ENCODE peak calls at places on chromosome 12, in ten cellular contexts. L, A, Q, B, C, D, G, W, P and E are unnamed samples.

GRCh38 chr12:67358686-67359374 is 89.7 kb downstream of the CAND1 start:
- DNase-seq in Q (peak), A (no peak), C (no peak), B (no peak), P (peak), G (no peak), L (no peak), D (no peak), W (no peak), E (peak)

GRCh38 chr12:65891219-65891618 is 66.9 kb downstream of the HMGA2 start:
- DNase-seq in B (no peak), W (no peak), D (no peak), Q (no peak), C (no peak), P (no peak), L (no peak), G (no peak), A (no peak), E (no peak)

GRCh38 chr12:116609715-116610114 is 50.5 kb downstream of the MAP1LC3B2 start:
- DNase-seq in Q (no peak), G (no peak), P (no peak), B (no peak), D (peak), L (no peak), A (no peak), W (no peak), C (no peak), E (no peak)

GRCh38 chr12:127998936-127999467 is 268.0 kb upstream of the TMEM132C start:
- DNase-seq in B (no peak), D (no peak), P (no peak), G (no peak), W (no peak), A (no peak), Q (no peak), L (no peak), C (no peak), E (no peak)

GRCh38 chr12:7994731-7995205 is 37.7 kb upstream of the FOXJ2 start:
- DNase-seq in C (no peak), B (no peak), Q (peak), P (peak), A (no peak), D (no peak), G (no peak), W (no peak), L (no peak), E (peak)

GRCh38 chr12:131765961-131766360 is 55.1 kb downstream of the SFSWAP start:
- DNase-seq in P (no peak), L (no peak), Q (no peak), A (no peak), D (no peak), B (peak), G (no peak), C (no peak), W (no peak), E (no peak)

GRCh38 chr12:13005649-13006048 is 5.6 kb upstream of the HEBP1 start:
- DNase-seq in P (no peak), G (no peak), Q (no peak), A (no peak), C (no peak), W (no peak), B (no peak), D (no peak), L (no peak), E (no peak)

GRCh38 chr12:76711241-76711640 is 52.7 kb upstream of the ZDHHC17 start:
- DNase-seq in A (no peak), W (no peak), C (no peak), P (no peak), G (no peak), L (no peak), Q (no peak), D (no peak), B (no peak), E (no peak)

GRCh38 chr12:71627438-71628002 is 36.1 kb downstream of the ZFC3H1 start:
- DNase-seq in B (no peak), W (no peak), C (no peak), P (no peak), Q (no peak), D (no peak), G (no peak), L (no peak), A (no peak), E (no peak)

GRCh38 chr12:8697120-8697475 is 693 bp upstream of the RIMKLB start:
- DNase-seq in G (no peak), C (no peak), B (no peak), W (peak), A (no peak), P (no peak), D (no peak), L (no peak), Q (no peak), E (no peak)

GRCh38 chr12:84911331-84912190 is 1.0 kb downstream of the SLC6A15 start:
- DNase-seq in L (no peak), Q (no peak), G (peak), B (peak), A (peak), C (no peak), D (no peak), P (no peak), W (no peak), E (no peak)

GRCh38 chr12:49512541-49512940 is 26.3 kb upstream of the KCNH3 start:
- DNase-seq in D (no peak), L (no peak), Q (no peak), W (no peak), P (no peak), B (no peak), A (no peak), G (no peak), C (no peak), E (no peak)

GRCh38 chr12:3225796-3226180 is 148.6 kb downstream of the TSPAN9 start:
- DNase-seq in B (no peak), W (peak), C (no peak), D (no peak), P (no peak), L (no peak), G (no peak), A (no peak), Q (no peak), E (no peak)

GRCh38 chr12:22625671-22626251 is 790 bp downstream of the ETNK1 start:
- DNase-seq in L (no peak), Q (no peak), D (peak), A (no peak), W (no peak), C (peak), P (no peak), B (no peak), G (no peak), E (no peak)

GRCh38 chr12:114416028-114416427 is 10.1 kb upstream of the TBX5 start:
- DNase-seq in G (no peak), L (no peak), P (no peak), D (no peak), B (no peak), Q (no peak), C (no peak), A (no peak), W (no peak), E (no peak)

GRCh38 chr12:94636462-94637085 is 13.8 kb downstream of the TMCC3 start:
- DNase-seq in P (no peak), A (no peak), B (no peak), Q (no peak), W (no peak), G (no peak), D (no peak), L (no peak), C (no peak), E (no peak)

GRCh38 chr12:52703424-52703823 is at the start of gene KRT77:
- DNase-seq in P (no peak), W (no peak), L (no peak), C (no peak), Q (no peak), B (no peak), A (no peak), D (no peak), G (no peak), E (no peak)

GRCh38 chr12:89101440-89101839 is 250.9 kb downstream of the DUSP6 start:
- DNase-seq in P (no peak), A (no peak), D (no peak), G (no peak), Q (no peak), B (no peak), L (no peak), W (no peak), C (no peak), E (no peak)

GRCh38 chr12:12990700-12991468 is 9.2 kb downstream of the HEBP1 start:
- DNase-seq in A (no peak), L (no peak), D (no peak), P (no peak), C (no peak), G (no peak), B (no peak), Q (no peak), W (no peak), E (no peak)

GRCh38 chr12:98814254-98814653 is 169.2 kb downstream of the APAF1 start:
- DNase-seq in L (no peak), D (no peak), A (no peak), W (no peak), Q (no peak), G (no peak), B (no peak), P (no peak), C (no peak), E (no peak)

GRCh38 chr12:115213538-115213961 is 529.6 kb upstream of the TBX3 start:
- DNase-seq in A (no peak), G (no peak), L (no peak), C (no peak), P (no peak), Q (no peak), W (no peak), B (no peak), D (no peak), E (no peak)

GRCh38 chr12:123435636-123436016 is 858 bp downstream of the RILPL2 start:
- DNase-seq in P (no peak), B (no peak), W (no peak), A (no peak), L (no peak), C (no peak), Q (no peak), D (no peak), G (no peak), E (no peak)

GRCh38 chr12:123436017-123436964 is at the start of gene RILPL2:
- DNase-seq in P (peak), C (peak), D (peak), W (peak), A (peak), Q (no peak), L (peak), B (peak), G (peak), E (no peak)

GRCh38 chr12:123431951-123432886 is 4.3 kb downstream of the RILPL2 start:
- DNase-seq in D (peak), P (no peak), B (no peak), C (no peak), Q (no peak), A (no peak), W (peak), G (no peak), L (no peak), E (no peak)

GRCh38 chr12:123433615-123434014 is 2.9 kb downstream of the RILPL2 start:
- DNase-seq in B (no peak), P (no peak), Q (no peak), C (no peak), W (peak), A (no peak), D (no peak), G (no peak), L (no peak), E (no peak)
- TF ChIP-seq CTCF in B (no peak), P (no peak), Q (no peak), C (no peak), W (no peak), A (no peak), D (no peak), G (no peak), L (no peak), E (no peak)

GRCh38 chr12:130486146-130486435 is 148.4 kb downstream of the PIWIL1 start:
- DNase-seq in L (no peak), B (no peak), Q (no peak), P (no peak), C (no peak), G (no peak), A (no peak), D (no peak), W (no peak), E (no peak)
- H3K4me3 ChIP-seq in L (no peak), B (no peak), Q (no peak), P (no peak), C (no peak), G (no peak), A (no peak), D (no peak), W (no peak), E (no peak)

GRCh38 chr12:11685716-11686115 is 36.2 kb downstream of the ETV6 start:
- DNase-seq in W (no peak), P (no peak), D (no peak), A (no peak), C (no peak), L (no peak), Q (no peak), B (no peak), G (no peak), E (no peak)

GRCh38 chr12:11685261-11685660 is 35.8 kb downstream of the ETV6 start:
- DNase-seq in D (no peak), L (no peak), W (no peak), Q (no peak), B (no peak), C (no peak), P (no peak), G (no peak), A (no peak), E (no peak)

GRCh38 chr12:11684811-11685210 is 35.3 kb downstream of the ETV6 start:
- DNase-seq in L (no peak), P (no peak), D (no peak), B (no peak), Q (no peak), A (no peak), G (no peak), W (no peak), C (no peak), E (no peak)

GRCh38 chr12:11686135-11686534 is 36.7 kb downstream of the ETV6 start:
- DNase-seq in C (no peak), D (no peak), W (no peak), P (no peak), B (no peak), Q (no peak), A (no peak), L (no peak), G (no peak), E (no peak)

DNA sequence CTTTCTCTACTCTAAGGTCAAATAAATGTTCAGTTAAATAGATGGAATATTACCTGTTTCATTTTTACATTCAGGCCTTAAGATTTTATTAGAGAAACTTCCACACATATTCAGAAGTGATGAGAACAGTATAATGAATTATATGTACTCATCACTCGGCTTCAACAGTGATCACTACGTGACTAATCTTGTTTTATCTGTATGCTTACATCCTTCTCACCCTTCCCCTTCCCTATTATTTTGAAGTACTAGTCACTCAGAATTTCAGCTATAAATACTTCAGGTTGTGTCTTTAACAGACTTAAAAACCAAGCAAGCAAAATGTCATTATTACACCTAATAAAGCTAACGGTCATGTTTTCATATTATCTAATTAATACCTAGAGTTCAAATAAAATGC is 34.9 kb downstream of the ETV6 start:
- DNase-seq in Q (no peak), L (no peak), A (no peak), B (no peak), D (no peak), P (no peak), C (no peak), W (no peak), G (no peak), E (no peak)
- TF ChIP-seq CTCF in Q (no peak), L (no peak), A (no peak), B (no peak), D (no peak), P (no peak), C (no peak), W (no peak), G (no peak), E (no peak)

GRCh38 chr12:64528616-64529015 is 76.7 kb downstream of the TBK1 start:
- DNase-seq in D (no peak), P (no peak), Q (no peak), C (no peak), A (no peak), G (no peak), L (no peak), B (no peak), W (no peak), E (no peak)

GRCh38 chr12:64530566-64530965 is 78.6 kb downstream of the TBK1 start:
- DNase-seq in A (no peak), P (no peak), D (no peak), G (no peak), W (no peak), L (no peak), B (no peak), Q (no peak), C (no peak), E (no peak)

GRCh38 chr12:64534672-64535199 is 75.6 kb upstream of the RASSF3 start:
- DNase-seq in D (no peak), W (no peak), C (no peak), B (no peak), L (no peak), Q (no peak), P (no peak), G (no peak), A (no peak), E (no peak)

GRCh38 chr12:64531665-64532334 is 78.5 kb upstream of the RASSF3 start:
- DNase-seq in A (no peak), L (no peak), C (no peak), B (no peak), P (no peak), W (no peak), G (no peak), Q (no peak), D (peak), E (no peak)

DNA sequence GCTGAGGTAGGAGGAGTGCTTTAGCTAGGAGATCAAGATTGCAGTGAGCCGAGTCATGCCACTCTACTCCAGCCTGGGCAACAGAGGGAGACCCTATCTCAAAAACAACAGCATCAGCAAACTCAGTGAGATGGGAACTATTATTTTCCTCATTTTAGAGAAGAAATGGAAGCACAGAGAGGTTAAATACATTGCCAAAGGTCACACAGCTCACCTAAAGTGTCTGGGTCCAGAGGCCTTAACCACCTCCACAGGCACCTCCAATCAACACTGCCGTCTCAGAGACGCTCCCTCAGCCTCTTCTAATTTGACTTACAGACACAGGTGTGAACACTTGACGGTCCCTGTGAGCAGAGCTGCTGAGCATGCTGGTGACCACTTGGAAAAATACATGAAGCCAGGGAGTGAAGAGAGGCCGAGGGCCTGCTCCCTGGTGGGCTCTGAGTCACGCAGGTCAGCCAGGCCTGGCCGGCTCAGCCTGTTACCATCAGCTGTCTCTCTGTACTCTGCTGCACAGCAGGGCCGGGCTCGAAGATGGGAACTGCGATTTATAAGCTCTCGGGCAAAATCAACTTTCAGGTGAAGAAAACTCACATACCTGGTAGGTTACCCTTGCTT is 77.5 kb upstream of the RASSF3 start:
- DNase-seq in L (no peak), Q (no peak), C (no peak), G (no peak), P (no peak), A (no peak), W (no peak), B (no peak), D (no peak), E (no peak)
- H3K4me3 ChIP-seq in L (no peak), Q (no peak), C (no peak), G (no peak), P (no peak), A (no peak), W (no peak), B (no peak), D (no peak), E (no peak)

GRCh38 chr12:100993916-100994315 is 199.3 kb downstream of the ANO4 start:
- DNase-seq in B (no peak), W (no peak), C (no peak), G (no peak), A (no peak), P (no peak), D (no peak), Q (no peak), L (no peak), E (no peak)
- TF ChIP-seq CTCF in B (no peak), W (no peak), C (peak), G (no peak), A (no peak), P (no peak), D (no peak), Q (peak), L (no peak), E (no peak)

GRCh38 chr12:96036765-96037455 is 1.5 kb upstream of the LTA4H start:
- DNase-seq in G (no peak), L (no peak), B (no peak), W (no peak), D (no peak), P (no peak), Q (no peak), C (no peak), A (no peak), E (no peak)

GRCh38 chr12:96034631-96035282 is 630 bp downstream of the LTA4H start:
- DNase-seq in A (peak), L (no peak), B (no peak), D (no peak), Q (no peak), W (peak), G (no peak), P (no peak), C (no peak), E (no peak)

GRCh38 chr12:96028538-96028937 is 6.8 kb downstream of the LTA4H start:
- DNase-seq in B (no peak), D (no peak), W (no peak), C (no peak), P (no peak), A (no peak), L (no peak), Q (no peak), G (no peak), E (no peak)

GRCh38 chr12:96035283-96036236 is at the start of gene LTA4H:
- DNase-seq in P (peak), L (peak), W (peak), B (peak), C (peak), G (peak), A (peak), D (peak), Q (peak), E (peak)

GRCh38 chr12:96033549-96034389 is 1.6 kb downstream of the LTA4H start:
- DNase-seq in Q (no peak), G (no peak), A (no peak), C (no peak), B (no peak), P (no peak), D (no peak), L (no peak), W (no peak), E (no peak)
- H3K4me3 ChIP-seq in Q (peak), G (peak), A (no peak), C (peak), B (peak), P (peak), D (no peak), L (peak), W (peak), E (peak)

DNA sequence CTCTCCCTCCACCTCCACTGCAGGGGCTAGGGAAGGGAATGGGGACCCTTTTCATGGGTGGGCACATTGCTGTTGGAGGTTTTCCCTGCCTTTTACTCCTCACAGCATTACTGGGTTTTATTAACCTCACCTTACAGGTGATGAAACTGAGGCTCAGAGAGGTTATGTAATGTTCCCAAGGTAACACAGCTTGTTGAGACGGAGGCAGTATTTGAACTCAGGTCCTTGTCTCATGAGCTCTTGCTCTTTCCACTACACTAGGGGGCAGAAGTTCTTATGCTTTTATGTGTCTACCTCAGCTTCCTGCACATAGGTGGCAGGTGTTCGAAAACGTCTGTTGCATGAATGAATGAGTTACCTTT is 11.7 kb downstream of the CISTR start:
- DNase-seq in D (no peak), P (no peak), A (no peak), G (no peak), B (no peak), Q (no peak), L (no peak), C (no peak), W (no peak), E (no peak)
- TF ChIP-seq CTCF in D (no peak), P (no peak), A (no peak), G (no peak), B (no peak), Q (no peak), L (no peak), C (peak), W (no peak), E (no peak)

GRCh38 chr12:53996188-53996885 is 3.6 kb upstream of the HOXC9 start:
- DNase-seq in D (no peak), A (no peak), W (peak), L (no peak), Q (no peak), C (no peak), B (no peak), G (no peak), P (no peak), E (no peak)
- H3K4me3 ChIP-seq in D (peak), A (no peak), W (peak), L (no peak), Q (peak), C (peak), B (peak), G (peak), P (no peak), E (peak)

DNA sequence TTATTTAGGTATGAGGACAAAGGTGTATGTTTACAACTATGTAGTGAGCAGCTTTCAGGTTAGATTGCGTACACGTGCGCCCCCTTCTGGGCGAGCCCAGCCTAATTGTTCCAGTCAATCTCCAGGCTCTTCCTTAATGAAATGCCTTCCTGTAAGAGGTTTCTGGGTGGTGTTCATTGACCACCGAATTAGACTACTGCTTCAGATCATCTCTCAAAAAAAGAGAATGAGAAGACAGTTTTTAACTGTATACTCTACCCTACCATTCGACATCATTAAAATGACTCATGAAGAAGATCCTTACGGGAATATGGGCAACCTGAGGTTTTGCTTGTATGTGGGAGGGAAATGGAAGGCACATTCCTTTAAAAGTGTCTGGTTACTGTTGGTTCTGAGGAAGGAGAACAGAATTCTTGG is 2.1 kb downstream of the LUM start:
- DNase-seq in P (peak), Q (no peak), A (peak), B (peak), C (peak), L (peak), D (peak), W (peak), G (peak), E (no peak)
- TF ChIP-seq CTCF in P (peak), Q (peak), A (peak), B (peak), C (peak), L (peak), D (peak), W (peak), G (no peak), E (peak)